ENCODE peak calls at places on chromosomes 13 and 19, in ten cellular contexts. One of them, this sample, is unnamed. For H3K9me3, the result is how much of the 10 kb centered on the place peaks cover.

GRCh38 chr13:30863796-30864195 is 42.3 kb upstream of the MEDAG start:
- DNase-seq in CD4-positive, CD25-positive, alpha-beta regulatory T cell: no peak
- DNase-seq in gastrocnemius medialis: no peak
- DNase-seq in thyroid gland: no peak
- DNase-seq in cardiac muscle cell: no peak
- DNase-seq in CD8-positive, alpha-beta T cell: no peak
- DNase-seq in thoracic aorta: no peak
- DNase-seq in effector memory CD4-positive, alpha-beta T cell: no peak
- DNase-seq in naive thymus-derived CD4-positive, alpha-beta T cell: no peak
- DNase-seq in H9: peak
- DNase-seq in this sample: no peak

GRCh38 chr19:1168877-1169791 is 4.9 kb downstream of the SBNO2 start:
- DNase-seq in effector memory CD4-positive, alpha-beta T cell: no peak
- DNase-seq in naive thymus-derived CD4-positive, alpha-beta T cell: no peak
- DNase-seq in cardiac muscle cell: peak
- DNase-seq in CD4-positive, CD25-positive, alpha-beta regulatory T cell: no peak
- DNase-seq in H9: no peak
- DNase-seq in thyroid gland: peak
- DNase-seq in CD8-positive, alpha-beta T cell: no peak
- DNase-seq in thoracic aorta: no peak
- DNase-seq in gastrocnemius medialis: no peak
- DNase-seq in this sample: no peak

GRCh38 chr13:40665754-40666057 is 735 bp downstream of the FOXO1 start:
- DNase-seq in thoracic aorta: no peak
- DNase-seq in CD8-positive, alpha-beta T cell: peak
- DNase-seq in cardiac muscle cell: no peak
- DNase-seq in CD4-positive, CD25-positive, alpha-beta regulatory T cell: peak
- DNase-seq in H9: no peak
- DNase-seq in effector memory CD4-positive, alpha-beta T cell: peak
- DNase-seq in gastrocnemius medialis: no peak
- DNase-seq in naive thymus-derived CD4-positive, alpha-beta T cell: peak
- DNase-seq in thyroid gland: no peak
- DNase-seq in this sample: peak

GRCh38 chr13:48066310-48066989 is 28.5 kb downstream of the MED4 start:
- DNase-seq in thyroid gland: no peak
- DNase-seq in H9: no peak
- DNase-seq in thoracic aorta: no peak
- DNase-seq in cardiac muscle cell: peak
- DNase-seq in effector memory CD4-positive, alpha-beta T cell: no peak
- DNase-seq in CD4-positive, CD25-positive, alpha-beta regulatory T cell: no peak
- DNase-seq in CD8-positive, alpha-beta T cell: no peak
- DNase-seq in naive thymus-derived CD4-positive, alpha-beta T cell: no peak
- DNase-seq in gastrocnemius medialis: no peak
- DNase-seq in this sample: no peak

GRCh38 chr19:43675269-43675879 is 5.4 kb upstream of the PLAUR start:
- DNase-seq in H9: no peak
- DNase-seq in effector memory CD4-positive, alpha-beta T cell: no peak
- DNase-seq in naive thymus-derived CD4-positive, alpha-beta T cell: no peak
- DNase-seq in gastrocnemius medialis: no peak
- DNase-seq in CD8-positive, alpha-beta T cell: no peak
- DNase-seq in cardiac muscle cell: peak
- DNase-seq in CD4-positive, CD25-positive, alpha-beta regulatory T cell: no peak
- DNase-seq in thyroid gland: no peak
- DNase-seq in thoracic aorta: no peak
- DNase-seq in this sample: no peak

GRCh38 chr13:58085819-58086218 is 454.3 kb downstream of the PCDH17 start:
- DNase-seq in cardiac muscle cell: no peak
- DNase-seq in thoracic aorta: no peak
- DNase-seq in CD4-positive, CD25-positive, alpha-beta regulatory T cell: no peak
- DNase-seq in naive thymus-derived CD4-positive, alpha-beta T cell: no peak
- DNase-seq in gastrocnemius medialis: no peak
- DNase-seq in CD8-positive, alpha-beta T cell: no peak
- DNase-seq in effector memory CD4-positive, alpha-beta T cell: no peak
- DNase-seq in thyroid gland: no peak
- DNase-seq in H9: no peak
- DNase-seq in this sample: no peak

GRCh38 chr13:40406405-40407138 is 259.9 kb downstream of the FOXO1 start:
- DNase-seq in effector memory CD4-positive, alpha-beta T cell: no peak
- DNase-seq in thyroid gland: no peak
- DNase-seq in cardiac muscle cell: peak
- DNase-seq in gastrocnemius medialis: no peak
- DNase-seq in CD4-positive, CD25-positive, alpha-beta regulatory T cell: no peak
- DNase-seq in H9: no peak
- DNase-seq in CD8-positive, alpha-beta T cell: no peak
- DNase-seq in naive thymus-derived CD4-positive, alpha-beta T cell: no peak
- DNase-seq in thoracic aorta: no peak
- DNase-seq in this sample: no peak

GRCh38 chr19:29415507-29415906 is 110.3 kb upstream of the VSTM2B start:
- DNase-seq in CD8-positive, alpha-beta T cell: no peak
- DNase-seq in thoracic aorta: no peak
- DNase-seq in gastrocnemius medialis: no peak
- DNase-seq in effector memory CD4-positive, alpha-beta T cell: no peak
- DNase-seq in H9: peak
- DNase-seq in thyroid gland: no peak
- DNase-seq in cardiac muscle cell: no peak
- DNase-seq in naive thymus-derived CD4-positive, alpha-beta T cell: no peak
- DNase-seq in CD4-positive, CD25-positive, alpha-beta regulatory T cell: no peak
- DNase-seq in this sample: no peak

GRCh38 chr13:76837811-76838210 is 48.4 kb downstream of the KCTD12 start:
- DNase-seq in cardiac muscle cell: peak
- DNase-seq in CD8-positive, alpha-beta T cell: no peak
- DNase-seq in CD4-positive, CD25-positive, alpha-beta regulatory T cell: no peak
- DNase-seq in thyroid gland: no peak
- DNase-seq in H9: no peak
- DNase-seq in effector memory CD4-positive, alpha-beta T cell: no peak
- DNase-seq in thoracic aorta: no peak
- DNase-seq in gastrocnemius medialis: no peak
- DNase-seq in naive thymus-derived CD4-positive, alpha-beta T cell: no peak
- DNase-seq in this sample: no peak

GRCh38 chr19:54470991-54471782 is 1.9 kb downstream of the CDC42EP5 start:
- DNase-seq in CD4-positive, CD25-positive, alpha-beta regulatory T cell: no peak
- DNase-seq in naive thymus-derived CD4-positive, alpha-beta T cell: no peak
- DNase-seq in thyroid gland: no peak
- DNase-seq in thoracic aorta: no peak
- DNase-seq in cardiac muscle cell: no peak
- DNase-seq in CD8-positive, alpha-beta T cell: no peak
- DNase-seq in H9: peak
- DNase-seq in effector memory CD4-positive, alpha-beta T cell: no peak
- DNase-seq in gastrocnemius medialis: no peak
- DNase-seq in this sample: peak

GRCh38 chr13:21005193-21005592 is 56.2 kb downstream of the LATS2 start:
- DNase-seq in effector memory CD4-positive, alpha-beta T cell: no peak
- DNase-seq in gastrocnemius medialis: no peak
- DNase-seq in thyroid gland: no peak
- DNase-seq in H9: no peak
- DNase-seq in CD8-positive, alpha-beta T cell: no peak
- DNase-seq in cardiac muscle cell: no peak
- DNase-seq in thoracic aorta: no peak
- DNase-seq in CD4-positive, CD25-positive, alpha-beta regulatory T cell: no peak
- DNase-seq in naive thymus-derived CD4-positive, alpha-beta T cell: no peak
- DNase-seq in this sample: no peak

DNA sequence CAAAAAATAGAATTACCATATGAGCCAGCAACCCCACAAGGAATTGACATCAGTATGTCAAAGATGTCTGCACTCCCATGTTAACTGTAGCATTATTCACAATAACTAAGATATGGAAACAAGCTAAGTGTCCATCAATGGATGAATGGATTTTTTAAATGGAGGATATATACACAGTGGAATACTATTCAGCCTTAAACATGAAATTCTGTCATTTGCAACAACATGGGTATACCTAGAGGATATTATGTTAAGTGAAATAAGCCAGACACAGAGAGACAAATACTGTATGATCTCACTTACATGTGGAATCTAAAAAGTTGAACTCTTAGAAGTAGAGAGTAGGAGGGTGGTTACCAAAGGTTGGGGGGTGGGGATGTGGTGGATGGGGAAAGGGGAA is 8.0 kb upstream of the ZNF567 start:
- DNase-seq in cardiac muscle cell: no peak
- DNase-seq in effector memory CD4-positive, alpha-beta T cell: no peak
- DNase-seq in naive thymus-derived CD4-positive, alpha-beta T cell: no peak
- DNase-seq in CD4-positive, CD25-positive, alpha-beta regulatory T cell: no peak
- DNase-seq in thyroid gland: no peak
- DNase-seq in gastrocnemius medialis: no peak
- DNase-seq in H9: no peak
- DNase-seq in thoracic aorta: no peak
- DNase-seq in CD8-positive, alpha-beta T cell: no peak
- DNase-seq in this sample: no peak
- H3K9me3 ChIP-seq in cardiac muscle cell: under half
- H3K9me3 ChIP-seq in effector memory CD4-positive, alpha-beta T cell: under half
- H3K9me3 ChIP-seq in naive thymus-derived CD4-positive, alpha-beta T cell: under half
- H3K9me3 ChIP-seq in CD4-positive, CD25-positive, alpha-beta regulatory T cell: under half
- H3K9me3 ChIP-seq in thyroid gland: under half
- H3K9me3 ChIP-seq in gastrocnemius medialis: under half
- H3K9me3 ChIP-seq in H9: under half
- H3K9me3 ChIP-seq in thoracic aorta: under half
- H3K9me3 ChIP-seq in CD8-positive, alpha-beta T cell: under half
- H3K9me3 ChIP-seq in this sample: under half

GRCh38 chr13:26253262-26253786 is 605 bp upstream of the CDK8 start:
- DNase-seq in CD4-positive, CD25-positive, alpha-beta regulatory T cell: no peak
- DNase-seq in naive thymus-derived CD4-positive, alpha-beta T cell: no peak
- DNase-seq in effector memory CD4-positive, alpha-beta T cell: no peak
- DNase-seq in cardiac muscle cell: no peak
- DNase-seq in gastrocnemius medialis: no peak
- DNase-seq in H9: no peak
- DNase-seq in thyroid gland: peak
- DNase-seq in CD8-positive, alpha-beta T cell: no peak
- DNase-seq in thoracic aorta: no peak
- DNase-seq in this sample: no peak

GRCh38 chr13:26253787-26254582 is at the start of gene CDK8:
- DNase-seq in cardiac muscle cell: peak
- DNase-seq in thoracic aorta: peak
- DNase-seq in thyroid gland: peak
- DNase-seq in gastrocnemius medialis: peak
- DNase-seq in naive thymus-derived CD4-positive, alpha-beta T cell: peak
- DNase-seq in effector memory CD4-positive, alpha-beta T cell: peak
- DNase-seq in CD4-positive, CD25-positive, alpha-beta regulatory T cell: peak
- DNase-seq in CD8-positive, alpha-beta T cell: peak
- DNase-seq in H9: peak
- DNase-seq in this sample: peak

GRCh38 chr13:26255717-26256277 is 1.9 kb downstream of the CDK8 start:
- DNase-seq in thyroid gland: no peak
- DNase-seq in H9: no peak
- DNase-seq in CD8-positive, alpha-beta T cell: no peak
- DNase-seq in thoracic aorta: no peak
- DNase-seq in CD4-positive, CD25-positive, alpha-beta regulatory T cell: no peak
- DNase-seq in naive thymus-derived CD4-positive, alpha-beta T cell: no peak
- DNase-seq in gastrocnemius medialis: no peak
- DNase-seq in cardiac muscle cell: peak
- DNase-seq in effector memory CD4-positive, alpha-beta T cell: no peak
- DNase-seq in this sample: no peak

GRCh38 chr13:26257049-26257448 is 3.1 kb downstream of the CDK8 start:
- DNase-seq in H9: no peak
- DNase-seq in gastrocnemius medialis: no peak
- DNase-seq in CD8-positive, alpha-beta T cell: no peak
- DNase-seq in naive thymus-derived CD4-positive, alpha-beta T cell: no peak
- DNase-seq in cardiac muscle cell: no peak
- DNase-seq in thoracic aorta: no peak
- DNase-seq in CD4-positive, CD25-positive, alpha-beta regulatory T cell: no peak
- DNase-seq in effector memory CD4-positive, alpha-beta T cell: no peak
- DNase-seq in thyroid gland: no peak
- DNase-seq in this sample: no peak

GRCh38 chr13:26254583-26255102 is 714 bp downstream of the CDK8 start:
- DNase-seq in naive thymus-derived CD4-positive, alpha-beta T cell: peak
- DNase-seq in CD8-positive, alpha-beta T cell: peak
- DNase-seq in CD4-positive, CD25-positive, alpha-beta regulatory T cell: peak
- DNase-seq in cardiac muscle cell: peak
- DNase-seq in thoracic aorta: peak
- DNase-seq in effector memory CD4-positive, alpha-beta T cell: peak
- DNase-seq in thyroid gland: peak
- DNase-seq in gastrocnemius medialis: peak
- DNase-seq in H9: peak
- DNase-seq in this sample: peak
- H3K27ac ChIP-seq in naive thymus-derived CD4-positive, alpha-beta T cell: peak
- H3K27ac ChIP-seq in CD8-positive, alpha-beta T cell: no peak
- H3K27ac ChIP-seq in CD4-positive, CD25-positive, alpha-beta regulatory T cell: peak
- H3K27ac ChIP-seq in cardiac muscle cell: peak
- H3K27ac ChIP-seq in thoracic aorta: peak
- H3K27ac ChIP-seq in effector memory CD4-positive, alpha-beta T cell: peak
- H3K27ac ChIP-seq in thyroid gland: peak
- H3K27ac ChIP-seq in gastrocnemius medialis: peak
- H3K27ac ChIP-seq in H9: no peak
- H3K27ac ChIP-seq in this sample: peak

DNA sequence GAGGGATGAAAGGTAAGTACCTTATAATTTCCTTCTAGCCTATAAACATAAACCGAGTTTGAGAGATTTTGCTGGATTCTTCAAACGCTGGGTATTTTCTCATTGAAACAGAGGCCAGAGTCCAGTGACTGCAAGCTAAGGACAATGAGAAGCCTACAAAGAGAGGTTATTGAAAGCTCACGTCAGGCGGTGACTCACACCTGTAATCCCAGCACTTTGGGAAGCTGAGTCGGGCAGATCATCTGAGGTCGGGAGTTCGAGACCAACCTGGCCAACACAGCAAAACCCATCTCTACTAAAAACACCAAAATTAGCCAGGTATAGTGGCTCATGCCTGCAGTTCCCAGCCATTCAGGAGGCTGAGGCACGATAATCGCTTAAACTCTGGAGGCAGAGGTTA is 15.0 kb upstream of the ZNF69 start:
- DNase-seq in thoracic aorta: no peak
- DNase-seq in CD4-positive, CD25-positive, alpha-beta regulatory T cell: no peak
- DNase-seq in naive thymus-derived CD4-positive, alpha-beta T cell: no peak
- DNase-seq in H9: no peak
- DNase-seq in gastrocnemius medialis: no peak
- DNase-seq in cardiac muscle cell: no peak
- DNase-seq in CD8-positive, alpha-beta T cell: no peak
- DNase-seq in thyroid gland: no peak
- DNase-seq in effector memory CD4-positive, alpha-beta T cell: no peak
- DNase-seq in this sample: no peak
- H3K9me3 ChIP-seq in thoracic aorta: under half
- H3K9me3 ChIP-seq in CD4-positive, CD25-positive, alpha-beta regulatory T cell: under half
- H3K9me3 ChIP-seq in naive thymus-derived CD4-positive, alpha-beta T cell: under half
- H3K9me3 ChIP-seq in H9: under half
- H3K9me3 ChIP-seq in gastrocnemius medialis: under half
- H3K9me3 ChIP-seq in cardiac muscle cell: under half
- H3K9me3 ChIP-seq in CD8-positive, alpha-beta T cell: under half
- H3K9me3 ChIP-seq in thyroid gland: under half
- H3K9me3 ChIP-seq in effector memory CD4-positive, alpha-beta T cell: under half
- H3K9me3 ChIP-seq in this sample: under half

DNA sequence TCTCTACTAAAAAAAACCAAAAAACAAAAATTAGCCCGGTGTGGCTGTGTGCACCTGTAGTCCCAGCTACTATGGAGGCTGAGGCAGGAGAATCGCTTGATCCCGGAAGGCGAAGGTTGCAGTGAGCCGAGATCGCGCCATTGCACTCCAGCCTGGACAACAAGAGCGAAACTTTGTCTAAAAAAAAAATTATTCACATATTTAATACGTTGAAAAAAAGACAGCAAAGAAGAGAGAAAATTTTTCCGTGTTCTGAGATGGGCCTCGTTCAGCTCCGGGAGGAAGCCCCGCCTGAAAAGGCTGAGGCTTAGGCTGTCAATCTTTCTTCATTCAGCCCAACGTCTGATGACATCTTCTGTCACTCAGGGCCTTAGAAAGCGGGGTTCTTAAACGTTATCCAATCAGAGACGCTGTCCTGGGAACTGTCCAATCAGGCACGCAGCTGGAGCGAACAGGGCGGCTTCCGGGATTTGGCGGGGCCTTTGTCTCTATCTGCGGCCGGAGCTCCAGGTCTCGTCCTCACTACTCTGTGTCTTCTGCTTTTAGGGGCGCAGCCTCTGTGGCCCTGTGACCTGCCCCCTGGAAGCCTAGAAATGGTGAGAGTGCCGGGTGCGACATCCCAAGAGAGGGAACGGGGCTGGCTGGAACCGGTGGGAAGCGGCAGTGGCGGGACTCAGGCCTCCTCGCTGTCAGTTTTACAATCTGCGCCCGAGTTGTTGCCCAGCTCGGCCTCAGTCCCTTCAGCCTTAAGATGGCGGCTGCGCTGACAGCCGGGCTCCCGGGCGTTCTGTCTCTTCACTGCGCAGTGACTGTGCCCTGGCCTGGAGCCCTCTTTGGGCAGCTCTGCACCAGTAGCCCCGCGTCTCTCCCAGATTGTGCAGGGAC is at the start of gene ZNF726:
- DNase-seq in effector memory CD4-positive, alpha-beta T cell: peak
- DNase-seq in thyroid gland: peak
- DNase-seq in H9: no peak
- DNase-seq in cardiac muscle cell: peak
- DNase-seq in thoracic aorta: peak
- DNase-seq in gastrocnemius medialis: peak
- DNase-seq in CD4-positive, CD25-positive, alpha-beta regulatory T cell: peak
- DNase-seq in CD8-positive, alpha-beta T cell: peak
- DNase-seq in naive thymus-derived CD4-positive, alpha-beta T cell: peak
- DNase-seq in this sample: peak
- H3K27ac ChIP-seq in effector memory CD4-positive, alpha-beta T cell: peak
- H3K27ac ChIP-seq in thyroid gland: no peak
- H3K27ac ChIP-seq in H9: no peak
- H3K27ac ChIP-seq in cardiac muscle cell: no peak
- H3K27ac ChIP-seq in thoracic aorta: no peak
- H3K27ac ChIP-seq in gastrocnemius medialis: no peak
- H3K27ac ChIP-seq in CD4-positive, CD25-positive, alpha-beta regulatory T cell: peak
- H3K27ac ChIP-seq in CD8-positive, alpha-beta T cell: peak
- H3K27ac ChIP-seq in naive thymus-derived CD4-positive, alpha-beta T cell: peak
- H3K27ac ChIP-seq in this sample: peak

This sample was measured in CD8-positive, alpha-beta memory T cell.